ENCODE peak calls at places on chromosomes 16 and 17, in four cellular contexts. One of them, this sample, is unnamed.
A peak's percentile ranks its signal among the peaks of the same experiment; 100 is the strongest.

GRCh38 chr17:81221842-81222619 is 734 bp downstream of the CEP131 start:
- DNase-seq in effector CD4-positive, alpha-beta T cell: no peak
- DNase-seq in NCI-H1048: no peak
- DNase-seq in T1000: no peak
- DNase-seq in this sample: no peak

GRCh38 chr16:55949518-55949917 is 74.3 kb upstream of the CES5A start:
- DNase-seq in effector CD4-positive, alpha-beta T cell: no peak
- DNase-seq in NCI-H1048: no peak
- DNase-seq in T1000: no peak
- DNase-seq in this sample: no peak

GRCh38 chr17:59149841-59150511 is 5.0 kb downstream of the SKA2 start:
- DNase-seq in effector CD4-positive, alpha-beta T cell: no peak
- DNase-seq in NCI-H1048: no peak
- DNase-seq in T1000: no peak
- DNase-seq in this sample: no peak

GRCh38 chr17:13776027-13776551 is 174.4 kb upstream of the HS3ST3A1 start:
- DNase-seq in effector CD4-positive, alpha-beta T cell: no peak
- DNase-seq in NCI-H1048: no peak
- DNase-seq in T1000: no peak
- DNase-seq in this sample: no peak

GRCh38 chr17:927611-928461 is 51.7 kb downstream of the NXN start:
- DNase-seq in effector CD4-positive, alpha-beta T cell: no peak
- DNase-seq in NCI-H1048: no peak
- DNase-seq in T1000: peak; percentile 75
- DNase-seq in this sample: no peak

GRCh38 chr17:74237321-74237720 is 23.9 kb downstream of the TTYH2 start:
- DNase-seq in effector CD4-positive, alpha-beta T cell: no peak
- DNase-seq in NCI-H1048: no peak
- DNase-seq in T1000: no peak
- DNase-seq in this sample: no peak

GRCh38 chr17:66625321-66625767 is 209.6 kb upstream of the CACNG5 start:
- DNase-seq in effector CD4-positive, alpha-beta T cell: no peak
- DNase-seq in NCI-H1048: no peak
- DNase-seq in T1000: no peak
- DNase-seq in this sample: no peak

GRCh38 chr16:29962344-29962994 is 590 bp downstream of the TMEM219 start:
- DNase-seq in effector CD4-positive, alpha-beta T cell: no peak
- DNase-seq in NCI-H1048: no peak
- DNase-seq in T1000: no peak
- DNase-seq in this sample: no peak

GRCh38 chr17:48542956-48543853 is 1.7 kb downstream of the HOXB2 start:
- DNase-seq in effector CD4-positive, alpha-beta T cell: peak; percentile 43
- DNase-seq in NCI-H1048: no peak
- DNase-seq in T1000: peak; percentile 62
- DNase-seq in this sample: no peak

This sample was measured in CD14-positive monocyte.